ENCODE peak calls at places on chromosomes 6 and 20, in four cellular contexts. G, L, C and Q are unnamed samples.

GRCh38 chr6:32637219-32637880 is at the start of gene HLA-DQA1:
- DNase-seq in L (no peak), G (no peak), C (no peak), Q (no peak)

GRCh38 chr6:24558516-24558915 is 63.7 kb downstream of the ALDH5A1 start:
- DNase-seq in G (no peak), L (no peak), C (no peak), Q (no peak)

GRCh38 chr20:61437280-61438206 is 185.5 kb downstream of the CDH4 start:
- DNase-seq in G (no peak), C (no peak), L (no peak), Q (peak; percentile 20)

GRCh38 chr6:128363020-128363419 is 157.4 kb downstream of the PTPRK start:
- DNase-seq in L (no peak), C (no peak), G (no peak), Q (no peak)

GRCh38 chr20:23446505-23446904 is 6.2 kb downstream of the CST11 start:
- DNase-seq in L (no peak), C (peak; percentile 35), G (peak; percentile 48), Q (peak; percentile 72)

GRCh38 chr20:24443436-24443835 is 26.0 kb upstream of the SYNDIG1 start:
- DNase-seq in L (no peak), G (no peak), C (no peak), Q (no peak)

GRCh38 chr6:44254957-44255808 is 2.1 kb downstream of the SLC35B2 start:
- DNase-seq in G (no peak), C (peak; percentile 21), L (no peak), Q (no peak)

GRCh38 chr20:37986873-37987601 is 46.2 kb downstream of the TTI1 start:
- DNase-seq in L (peak; percentile 84), C (no peak), G (no peak), Q (no peak)

GRCh38 chr6:43773050-43773956 is 3.3 kb downstream of the VEGFA start:
- DNase-seq in G (peak; percentile 37), L (peak; percentile 84), C (peak; percentile 90), Q (no peak)

GRCh38 chr6:50724381-50725124 is 11.2 kb downstream of the TFAP2D start:
- DNase-seq in G (no peak), L (no peak), C (no peak), Q (no peak)

GRCh38 chr6:96015791-96016776 is at the start of gene FUT9:
- DNase-seq in L (no peak), C (no peak), G (no peak), Q (peak; percentile 47)

GRCh38 chr20:51460569-51461265 is 81.8 kb downstream of the NFATC2 start:
- DNase-seq in L (no peak), C (no peak), G (peak; percentile 12), Q (no peak)

GRCh38 chr20:31821427-31821826 is 2.3 kb downstream of the MYLK2 start:
- DNase-seq in L (peak; percentile 47), C (no peak), G (no peak), Q (no peak)

GRCh38 chr20:63158845-63159244 is 57.1 kb downstream of the YTHDF1 start:
- DNase-seq in C (no peak), G (no peak), L (no peak), Q (no peak)

GRCh38 chr6:125995972-125996580 is 9.7 kb downstream of the TRMT11 start:
- DNase-seq in G (peak; percentile 62), L (peak; percentile 75), C (peak; percentile 44), Q (peak; percentile 59)

GRCh38 chr6:146914563-146915483 is 289.4 kb upstream of the STXBP5 start:
- DNase-seq in C (peak; percentile 44), L (no peak), G (peak; percentile 48), Q (no peak)

GRCh38 chr6:45921703-45922270 is 93.9 kb downstream of the CLIC5 start:
- DNase-seq in C (no peak), L (no peak), G (no peak), Q (no peak)

GRCh38 chr20:21265457-21266190 is 37.5 kb upstream of the XRN2 start:
- DNase-seq in L (no peak), G (no peak), C (no peak), Q (no peak)

GRCh38 chr20:33674294-33675126 is at the start of gene NECAB3:
- DNase-seq in G (peak; percentile 89), C (peak; percentile 75), L (peak; percentile 92), Q (peak; percentile 81)

GRCh38 chr6:105799051-105799450 is 287.1 kb upstream of the PRDM1 start:
- DNase-seq in L (no peak), G (peak; percentile 43), C (no peak), Q (no peak)

GRCh38 chr6:19613678-19614077 is 223.5 kb upstream of the ID4 start:
- DNase-seq in G (no peak), L (no peak), C (no peak), Q (no peak)

GRCh38 chr6:64984947-64985346 is 722.1 kb downstream of the EYS start:
- DNase-seq in L (no peak), G (no peak), C (no peak), Q (no peak)

GRCh38 chr6:96468681-96469224 is 52.9 kb upstream of the UFL1 start:
- DNase-seq in G (no peak), L (no peak), C (no peak), Q (no peak)

GRCh38 chr20:58524814-58525213 is 9.6 kb upstream of the APCDD1L start:
- DNase-seq in G (no peak), C (no peak), L (no peak), Q (no peak)

GRCh38 chr6:7910654-7911344 is at the start of gene TXNDC5:
- DNase-seq in C (peak; percentile 64), L (peak; percentile 93), G (peak; percentile 72), Q (peak; percentile 66)

GRCh38 chr20:15555913-15556312 is 1017.3 kb downstream of the KIF16B start:
- DNase-seq in G (no peak), L (no peak), C (no peak), Q (no peak)

GRCh38 chr6:90500458-90500857 is 86.4 kb downstream of the MAP3K7 start:
- DNase-seq in C (no peak), G (no peak), L (no peak), Q (no peak)

GRCh38 chr6:20400476-20401402 is 940 bp upstream of the E2F3 start:
- DNase-seq in G (peak; percentile 25), C (peak; percentile 57), L (no peak), Q (peak; percentile 15)

GRCh38 chr20:53162251-53162835 is 190.2 kb downstream of the TSHZ2 start:
- DNase-seq in L (no peak), G (peak; percentile 50), C (peak; percentile 18), Q (peak; percentile 10)
- TF ChIP-seq CTCF in L (peak; percentile 18), G (peak; percentile 51), C (no peak), Q (peak; percentile 62)

GRCh38 chr20:9177278-9177677 is 108.4 kb downstream of the PLCB4 start:
- DNase-seq in C (no peak), L (no peak), G (no peak), Q (no peak)

GRCh38 chr20:9169409-9169808 is 100.5 kb downstream of the PLCB4 start:
- DNase-seq in L (no peak), C (no peak), G (no peak), Q (no peak)

DNA sequence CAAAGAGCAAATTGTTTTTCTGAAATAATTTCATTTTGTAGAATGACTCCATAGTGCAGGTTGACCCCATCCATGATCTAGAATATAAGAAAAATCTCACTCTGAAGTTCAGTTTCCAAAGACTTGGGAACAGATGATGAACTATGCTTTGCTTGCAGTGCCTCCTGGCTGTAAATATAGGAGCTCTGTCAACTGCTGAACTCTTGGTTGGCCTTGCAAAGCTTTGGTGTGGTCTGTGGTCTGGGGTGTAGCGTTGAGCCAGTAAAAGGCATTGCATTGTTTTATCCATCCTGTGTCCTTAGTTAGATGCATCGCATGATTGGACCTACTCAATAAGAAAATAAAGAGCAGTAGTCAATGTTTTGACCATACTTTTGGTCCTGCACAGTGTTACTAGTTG is 104.0 kb downstream of the PLCB4 start:
- DNase-seq in C (no peak), L (no peak), G (no peak), Q (no peak)
- TF ChIP-seq CTCF in C (no peak), L (peak; percentile 24), G (no peak), Q (no peak)

DNA sequence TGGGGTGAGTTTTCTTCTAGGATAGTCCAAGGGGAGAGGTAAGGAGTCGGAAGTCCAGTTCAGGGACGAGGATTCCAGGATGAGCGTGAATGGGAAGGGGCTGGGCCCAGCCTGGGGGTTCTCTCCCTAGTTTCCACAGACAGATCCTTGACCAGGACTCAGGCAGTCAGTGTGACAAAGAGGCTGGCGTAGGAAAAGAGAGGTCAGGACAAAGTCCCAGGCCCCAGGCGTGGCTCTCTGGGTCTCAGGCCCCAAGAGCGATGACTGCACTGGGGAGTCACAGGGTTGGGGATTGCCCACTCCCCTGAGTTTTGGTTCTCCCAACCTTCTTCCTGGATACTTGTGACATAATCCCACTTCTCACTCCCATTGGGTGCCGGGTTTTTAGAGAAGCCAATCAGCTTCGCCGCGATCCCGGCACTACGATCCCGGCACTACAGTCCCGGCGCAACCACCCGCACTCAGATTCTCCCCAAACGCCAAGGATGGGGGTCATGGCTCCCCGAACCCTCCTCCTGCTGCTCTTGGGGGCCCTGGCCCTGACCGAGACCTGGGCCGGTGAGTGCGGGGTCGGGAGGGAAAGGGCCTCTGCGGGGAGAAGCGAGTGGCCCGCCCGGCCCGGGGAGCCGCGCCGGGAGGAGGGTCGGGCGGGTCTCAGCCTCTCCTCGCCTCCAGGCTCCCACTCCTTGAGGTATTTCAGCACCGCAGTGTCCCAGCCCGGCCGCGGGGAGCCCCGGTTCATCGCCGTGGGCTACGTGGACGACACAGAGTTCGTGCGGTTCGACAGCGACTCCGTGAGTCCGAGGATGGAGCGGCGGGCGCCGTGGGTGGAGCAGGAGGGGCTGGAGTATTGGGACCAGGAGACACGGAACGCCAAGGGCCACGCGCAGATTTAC is 46.2 kb upstream of the TRIM26 start:
- DNase-seq in L (peak; percentile 85), C (peak; percentile 75), G (peak; percentile 76), Q (peak; percentile 58)
- TF ChIP-seq CTCF in L (peak; percentile 38), C (peak; percentile 29), G (no peak), Q (peak; percentile 52)

DNA sequence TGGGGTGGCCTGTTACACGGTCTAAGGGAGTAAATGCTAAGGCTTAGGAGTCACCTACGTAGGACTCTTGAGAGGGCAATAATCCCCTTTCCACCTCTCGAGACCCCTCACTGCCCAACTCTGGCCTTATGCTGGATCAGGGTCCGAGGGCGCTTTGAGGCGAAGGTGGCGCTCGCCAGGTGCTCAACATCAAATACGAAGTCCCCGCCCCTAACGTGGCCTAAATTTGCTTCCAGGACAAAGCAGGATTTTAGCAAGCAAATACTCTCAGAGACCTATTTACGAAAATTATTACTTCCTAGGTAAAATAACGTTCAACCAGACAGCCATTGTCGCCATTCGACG is 420 bp upstream of the TRIM26 start:
- DNase-seq in L (no peak), G (no peak), C (no peak), Q (no peak)
- TF ChIP-seq CTCF in L (no peak), G (no peak), C (peak; percentile 20), Q (no peak)